ENCODE peak calls at places on chromosomes 4 and X, in seven cellular contexts. U is upper lobe of right lung, R is upper lobe of left lung, D is mucosa of descending colon, L is brain microvascular endothelial cell, V is transverse colon, M is choroid plexus epithelial cell. Y is an unnamed sample.

GRCh38 chr4:16001484-16001858 is 38.5 kb upstream of the FGFBP2 start:
- DNase-seq in D (peak; percentile 42), R (peak; percentile 68), U (no peak), V (peak; percentile 48), M (peak; percentile 88), L (peak; percentile 77), Y (peak; percentile 74)

GRCh38 chr4:158182736-158183135 is 9.9 kb upstream of the GASK1B start:
- DNase-seq in V (no peak), U (no peak), D (no peak), L (no peak), M (no peak), R (no peak), Y (no peak)

GRCh38 chr4:181350578-181351420 is 892.4 kb upstream of the TENM3 start:
- DNase-seq in R (no peak), V (no peak), D (no peak), L (no peak), U (no peak), M (peak; percentile 9), Y (no peak)

GRCh38 chr4:159129822-159130550 is 27.1 kb downstream of the RAPGEF2 start:
- DNase-seq in V (no peak), D (no peak), R (no peak), U (no peak), M (no peak), L (no peak), Y (no peak)

GRCh38 chr4:165070560-165070959 is 16.9 kb downstream of the TRIM75 start:
- DNase-seq in M (peak; percentile 2), L (no peak), D (no peak), V (no peak), U (no peak), R (no peak), Y (no peak)

GRCh38 chr4:174018236-174018635 is 265.2 kb downstream of the FBXO8 start:
- DNase-seq in U (no peak), L (no peak), M (no peak), V (no peak), R (no peak), D (no peak), Y (no peak)

GRCh38 chrX:44093431-44093830 is 120.2 kb upstream of the NDP start:
- DNase-seq in U (no peak), D (no peak), V (no peak), L (no peak), M (no peak), R (no peak), Y (no peak)

GRCh38 chrX:18883234-18883960 is 100.5 kb downstream of the PHKA2 start:
- DNase-seq in R (peak; percentile 86), D (no peak), U (peak; percentile 81), M (no peak), V (no peak), L (no peak), Y (no peak)

GRCh38 chr4:39636786-39637185 is 1.9 kb downstream of the SMIM14 start:
- DNase-seq in U (no peak), V (no peak), L (peak; percentile 35), M (peak; percentile 58), D (no peak), R (no peak), Y (no peak)

GRCh38 chrX:136126892-136127406 is 20.4 kb upstream of the FHL1 start:
- DNase-seq in V (no peak), L (peak; percentile 24), U (no peak), M (peak; percentile 58), R (no peak), D (no peak), Y (no peak)

GRCh38 chr4:102847687-102848086 is 20.3 kb upstream of the UBE2D3 start:
- DNase-seq in R (no peak), D (no peak), V (no peak), U (no peak), M (no peak), L (no peak), Y (no peak)

GRCh38 chrX:105527759-105528158 is 294.6 kb upstream of the NRK start:
- DNase-seq in D (no peak), R (no peak), L (no peak), M (no peak), V (no peak), U (no peak), Y (no peak)

GRCh38 chrX:121256653-121257052 is 209.2 kb downstream of the GLUD2 start:
- DNase-seq in L (no peak), V (no peak), U (no peak), R (no peak), M (no peak), D (no peak), Y (no peak)

GRCh38 chr4:71187399-71188196 is 151.2 kb upstream of the SLC4A4 start:
- DNase-seq in D (peak; percentile 68), R (peak; percentile 35), V (peak; percentile 56), L (no peak), M (no peak), U (peak; percentile 68), Y (peak; percentile 43)

GRCh38 chrX:54479471-54480122 is 16.4 kb downstream of the FGD1 start:
- DNase-seq in L (no peak), R (no peak), U (no peak), D (no peak), V (no peak), M (peak; percentile 25), Y (no peak)

GRCh38 chr4:76879731-76880364 is 18.1 kb downstream of the SOWAHB start:
- DNase-seq in U (no peak), V (no peak), R (no peak), M (peak; percentile 41), D (no peak), L (no peak), Y (no peak)

GRCh38 chrX:17655232-17656034 is 81.9 kb upstream of the SCML1 start:
- DNase-seq in L (no peak), U (no peak), D (no peak), V (no peak), R (no peak), M (no peak), Y (peak; percentile 24)

GRCh38 chr4:106548446-106549044 is 180.0 kb upstream of the GIMD1 start:
- DNase-seq in V (no peak), D (no peak), U (no peak), R (no peak), M (no peak), L (no peak), Y (no peak)

GRCh38 chrX:54248309-54248708 is 65.3 kb upstream of the FAM120C start:
- DNase-seq in M (peak; percentile 48), L (no peak), R (no peak), V (no peak), D (no peak), U (no peak), Y (no peak)

GRCh38 chrX:131741103-131741581 is 197.3 kb downstream of the OR13H1 start:
- DNase-seq in V (peak; percentile 91), U (no peak), D (no peak), L (peak; percentile 48), R (peak; percentile 82), M (no peak), Y (peak; percentile 89)

GRCh38 chrX:131745942-131746489 is 202.1 kb downstream of the OR13H1 start:
- DNase-seq in U (no peak), M (no peak), V (no peak), R (no peak), D (no peak), L (no peak), Y (no peak)

GRCh38 chrX:131747173-131747572 is 203.3 kb downstream of the OR13H1 start:
- DNase-seq in R (peak; percentile 75), U (no peak), L (peak; percentile 70), M (no peak), D (no peak), V (peak; percentile 86), Y (peak; percentile 72)

DNA sequence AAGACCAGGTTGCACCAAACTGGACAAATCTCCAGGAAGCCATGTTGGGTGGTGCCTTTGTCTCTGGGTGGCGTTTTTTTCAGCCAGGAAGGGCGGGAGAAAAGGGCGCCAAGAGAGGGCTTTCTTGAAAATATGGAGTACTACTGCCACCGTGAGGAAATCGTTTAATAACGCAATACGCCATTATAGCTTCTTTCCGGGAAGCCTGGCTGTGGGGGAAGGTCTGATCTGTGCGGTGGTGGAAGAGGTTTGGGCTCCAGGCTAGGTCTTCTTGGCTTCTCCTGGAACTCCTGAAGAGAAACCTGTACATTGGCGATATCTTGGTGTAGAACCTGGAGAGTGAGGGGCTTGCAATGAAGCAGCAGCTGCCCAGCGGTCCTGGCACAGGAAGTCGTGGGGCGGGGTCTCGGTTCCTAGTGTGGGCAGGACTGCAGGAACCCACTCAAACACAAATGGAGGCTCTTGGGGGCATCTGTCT is 202.7 kb downstream of the OR13H1 start:
- DNase-seq in R (peak; percentile 68), U (no peak), M (no peak), D (no peak), L (peak; percentile 67), V (peak; percentile 89), Y (peak; percentile 81)
- TF ChIP-seq CTCF in R (no peak), U (no peak), M (no peak), D (no peak), L (peak; percentile 42), V (no peak), Y (peak; percentile 51)

GRCh38 chr4:140154572-140154891 is 548 bp upstream of the MAML3 start:
- DNase-seq in V (no peak), R (no peak), U (no peak), M (no peak), L (no peak), D (no peak), Y (no peak)
- H3K4me3 ChIP-seq in V (peak overlapping the region; percentile 85), R (peak overlapping the region; percentile 88), U (peak overlapping the region; percentile 81), M (peak overlapping the region; percentile 76), L (peak overlapping the region; percentile 81), D (peak overlapping the region; percentile 67), Y (peak overlapping the region; percentile 79)

GRCh38 chr4:184924516-184924915 is 93.8 kb upstream of the HELT start:
- DNase-seq in U (no peak), R (no peak), D (no peak), M (no peak), V (no peak), L (no peak), Y (no peak)

GRCh38 chr4:184922301-184922700 is 96.0 kb upstream of the HELT start:
- DNase-seq in L (no peak), R (no peak), M (no peak), V (no peak), U (no peak), D (no peak), Y (no peak)

DNA sequence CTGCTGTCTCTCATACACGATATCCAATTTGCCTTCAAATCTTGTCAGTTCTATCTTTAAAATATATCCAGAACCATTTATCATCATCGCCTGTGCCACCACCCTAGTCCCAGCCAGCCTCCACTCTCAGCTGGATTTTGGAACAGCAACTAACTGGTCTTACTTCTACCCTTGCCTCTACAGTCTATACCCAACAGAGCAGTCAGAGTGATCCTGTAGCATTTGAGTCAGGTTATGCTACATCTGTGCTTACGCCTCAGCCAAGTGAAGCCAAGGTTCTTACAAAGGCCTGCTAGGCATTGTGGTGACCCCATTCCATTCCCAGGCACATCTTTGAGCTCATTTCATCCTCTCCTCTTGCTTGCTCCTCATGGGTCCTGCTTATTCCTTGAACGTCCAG is 95.7 kb upstream of the ACSL1 start:
- DNase-seq in R (no peak), M (no peak), L (no peak), V (no peak), U (no peak), D (no peak), Y (no peak)
- TF ChIP-seq CTCF in R (no peak), M (no peak), L (no peak), V (no peak), U (no peak), D (no peak), Y (no peak)

DNA sequence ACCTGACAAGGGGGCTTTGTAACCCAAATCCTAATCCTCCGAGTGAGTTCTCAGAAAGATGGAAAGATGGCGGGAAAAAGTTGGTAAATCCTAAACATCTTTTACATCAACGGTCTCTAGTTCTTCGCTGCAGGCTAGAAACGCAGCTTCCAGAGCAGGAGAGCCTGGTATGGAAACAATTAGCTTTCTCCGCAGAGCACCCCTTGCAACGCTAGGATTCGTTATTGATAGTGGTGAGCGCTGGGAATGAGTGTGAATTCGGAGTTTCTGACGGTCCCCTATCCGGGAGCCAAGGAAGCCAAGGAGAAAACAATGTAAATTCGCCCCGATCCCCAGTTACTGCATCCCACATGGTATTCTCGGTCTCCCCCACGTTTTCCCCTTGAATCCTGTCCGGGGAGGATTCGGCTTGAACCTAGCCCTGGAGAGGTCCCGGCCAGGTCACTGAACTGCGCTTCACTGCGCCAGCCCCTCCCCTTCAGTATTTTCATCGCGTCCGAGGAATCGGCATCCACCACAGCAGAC is 4.7 kb upstream of the NEUROG2 start:
- DNase-seq in R (no peak), M (no peak), L (no peak), D (no peak), V (no peak), U (no peak), Y (no peak)
- H3K4me3 ChIP-seq in R (no peak overlapping the region), M (no peak overlapping the region), L (no peak overlapping the region), D (no peak overlapping the region), V (no peak overlapping the region), U (no peak overlapping the region), Y (no peak overlapping the region)